ENCODE peak calls at places on chromosomes 16 and 17, in ten cellular contexts. B is KBM-7, X is fibroblast of lung, J is HuH-7.5, Y is SHP77, L is mesothelial cell of epicardium, N is adrenal gland, W is ACHN, H is GM10248, M is AG08395. A is an unnamed sample.

GRCh38 chr17:29176500-29177351 is 3.5 kb downstream of the MYO18A start:
- DNase-seq in B (peak; percentile 62), X (peak; percentile 44), J (peak; percentile 88), Y (peak; percentile 85), L (peak; percentile 62), N (peak; percentile 79), W (peak; percentile 50), H (peak; percentile 77), M (peak; percentile 67), A (peak; percentile 52)

GRCh38 chr17:1639549-1639948 is 6.0 kb downstream of the SCARF1 start:
- DNase-seq in B (no peak), X (no peak), J (no peak), Y (peak; percentile 23), L (no peak), N (peak; percentile 82), W (no peak), H (no peak), M (no peak), A (no peak)

GRCh38 chr16:24273511-24273910 is 17.4 kb downstream of the CACNG3 start:
- DNase-seq in B (no peak), X (peak; percentile 1), J (no peak), Y (no peak), L (no peak), N (no peak), W (peak; percentile 7), H (no peak), M (no peak), A (no peak)

GRCh38 chr17:4953461-4953961 is 2.6 kb downstream of the ENO3 start:
- DNase-seq in B (no peak), X (peak; percentile 78), J (no peak), Y (no peak), L (no peak), N (no peak), W (peak; percentile 96), H (no peak), M (peak; percentile 86), A (no peak)

GRCh38 chr17:80474231-80474932 is 2.0 kb downstream of the NPTX1 start:
- DNase-seq in B (peak; percentile 88), X (peak; percentile 33), J (no peak), Y (peak; percentile 45), L (no peak), N (peak; percentile 71), W (peak; percentile 65), H (no peak), M (peak; percentile 58), A (no peak)

GRCh38 chr17:42700890-42701289 is 18.6 kb downstream of the CNTNAP1 start:
- DNase-seq in B (no peak), X (no peak), J (no peak), Y (no peak), L (no peak), N (no peak), W (no peak), H (no peak), M (no peak), A (no peak)

GRCh38 chr16:19691161-19691850 is 26.7 kb downstream of the KNOP1 start:
- DNase-seq in B (peak; percentile 20), X (no peak), J (no peak), Y (no peak), L (no peak), N (peak; percentile 75), W (no peak), H (no peak), M (no peak), A (no peak)

GRCh38 chr16:1078579-1079021 is 6.1 kb downstream of the SSTR5 start:
- DNase-seq in B (no peak), X (peak; percentile 68), J (peak; percentile 79), Y (peak; percentile 94), L (no peak), N (peak; percentile 80), W (peak; percentile 39), H (no peak), M (no peak), A (no peak)

GRCh38 chr17:15954222-15954621 is 9.3 kb downstream of the ADORA2B start:
- DNase-seq in B (no peak), X (peak; percentile 90), J (no peak), Y (no peak), L (no peak), N (no peak), W (peak; percentile 95), H (no peak), M (peak; percentile 79), A (no peak)

GRCh38 chr17:63140255-63140654 is 174.2 kb downstream of the TANC2 start:
- DNase-seq in B (peak; percentile 72), X (no peak), J (no peak), Y (peak; percentile 13), L (no peak), N (peak; percentile 72), W (peak; percentile 14), H (no peak), M (no peak), A (no peak)

GRCh38 chr17:8124350-8125195 is 667 bp upstream of the HES7 start:
- DNase-seq in B (no peak), X (peak; percentile 11), J (no peak), Y (peak; percentile 66), L (no peak), N (no peak), W (peak; percentile 48), H (no peak), M (no peak), A (no peak)

GRCh38 chr17:50918933-50919296 is 52.8 kb upstream of the TOB1 start:
- DNase-seq in B (no peak), X (peak; percentile 28), J (no peak), Y (no peak), L (no peak), N (no peak), W (no peak), H (no peak), M (no peak), A (no peak)

GRCh38 chr16:88454315-88455057 is 1.4 kb downstream of the ZFPM1 start:
- DNase-seq in B (no peak), X (no peak), J (peak; percentile 85), Y (no peak), L (peak; percentile 52), N (peak; percentile 62), W (peak; percentile 14), H (no peak), M (no peak), A (no peak)

GRCh38 chr16:67053767-67054334 is 24.9 kb downstream of the CBFB start:
- DNase-seq in B (no peak), X (no peak), J (no peak), Y (no peak), L (no peak), N (no peak), W (no peak), H (peak; percentile 15), M (no peak), A (no peak)

GRCh38 chr16:48607056-48607825 is 2.7 kb downstream of the N4BP1 start:
- DNase-seq in B (no peak), X (peak; percentile 90), J (no peak), Y (no peak), L (no peak), N (no peak), W (no peak), H (no peak), M (peak; percentile 57), A (no peak)

GRCh38 chr16:86343111-86343642 is 167.2 kb upstream of the FOXF1 start:
- DNase-seq in B (no peak), X (peak; percentile 83), J (no peak), Y (no peak), L (no peak), N (peak; percentile 61), W (no peak), H (no peak), M (peak; percentile 79), A (peak; percentile 24)

GRCh38 chr17:42706732-42707131 is 24.4 kb downstream of the CNTNAP1 start:
- DNase-seq in B (no peak), X (no peak), J (no peak), Y (no peak), L (no peak), N (no peak), W (no peak), H (no peak), M (no peak), A (no peak)

GRCh38 chr17:9342225-9342624 is 233.4 kb downstream of the STX8 start:
- DNase-seq in B (no peak), X (no peak), J (no peak), Y (no peak), L (no peak), N (peak; percentile 45), W (no peak), H (no peak), M (no peak), A (no peak)

GRCh38 chr17:2093349-2093748 is 38.4 kb downstream of the HIC1 start:
- DNase-seq in B (no peak), X (no peak), J (no peak), Y (no peak), L (no peak), N (no peak), W (no peak), H (no peak), M (no peak), A (no peak)

GRCh38 chr16:66728117-66728787 is 23.2 kb downstream of the DYNC1LI2 start:
- DNase-seq in B (peak; percentile 75), X (peak; percentile 62), J (no peak), Y (peak; percentile 51), L (no peak), N (peak; percentile 77), W (peak; percentile 76), H (peak; percentile 67), M (peak; percentile 82), A (no peak)

GRCh38 chr16:57513371-57514102 is 22.8 kb downstream of the CCDC102A start:
- DNase-seq in B (no peak), X (no peak), J (no peak), Y (no peak), L (peak; percentile 70), N (no peak), W (peak; percentile 50), H (no peak), M (no peak), A (no peak)

GRCh38 chr16:50548659-50549560 is 714 bp downstream of the NKD1 start:
- DNase-seq in B (no peak), X (peak; percentile 3), J (peak; percentile 34), Y (no peak), L (peak; percentile 60), N (no peak), W (peak; percentile 31), H (no peak), M (no peak), A (no peak)

GRCh38 chr17:8162232-8162996 is at the start of gene VAMP2:
- DNase-seq in B (no peak), X (peak; percentile 52), J (no peak), Y (no peak), L (peak; percentile 83), N (peak; percentile 84), W (peak; percentile 78), H (peak; percentile 81), M (peak; percentile 69), A (peak; percentile 83)

GRCh38 chr17:8632087-8632486 is 1.6 kb upstream of the MYH10 start:
- DNase-seq in B (no peak), X (no peak), J (peak; percentile 35), Y (peak; percentile 32), L (no peak), N (no peak), W (no peak), H (no peak), M (no peak), A (no peak)

GRCh38 chr17:81191116-81191515 is 25.1 kb upstream of the AATK start:
- DNase-seq in B (no peak), X (no peak), J (no peak), Y (no peak), L (no peak), N (no peak), W (no peak), H (no peak), M (no peak), A (no peak)

GRCh38 chr17:4497101-4497824 is 1.4 kb upstream of the SPNS2 start:
- DNase-seq in B (no peak), X (peak; percentile 70), J (no peak), Y (peak; percentile 43), L (no peak), N (no peak), W (peak; percentile 99), H (peak; percentile 53), M (peak; percentile 21), A (no peak)